ENCODE peak calls at places on chromosomes 3 and 15, in four cellular contexts. D, Z, O and E are unnamed samples.

GRCh38 chr3:47096955-47097354 is 67.0 kb downstream of the SETD2 start:
- DNase-seq in Z (no peak), D (no peak), O (no peak), E (no peak)

GRCh38 chr3:175192536-175192935 is 333.4 kb downstream of the NAALADL2 start:
- DNase-seq in Z (no peak), O (no peak), D (no peak), E (no peak)

GRCh38 chr3:124791639-124792111 is 61.4 kb downstream of the UMPS start:
- DNase-seq in O (no peak), Z (no peak), D (no peak), E (no peak)

GRCh38 chr15:98628216-98628615 is 20.1 kb upstream of the IGF1R start:
- DNase-seq in Z (no peak), O (no peak), D (no peak), E (no peak)

GRCh38 chr15:61820951-61821350 is 239.3 kb downstream of the VPS13C start:
- DNase-seq in O (no peak), D (no peak), Z (no peak), E (no peak)

GRCh38 chr15:42493694-42494093 is 1.7 kb upstream of the SNAP23 start:
- DNase-seq in D (no peak), Z (no peak), O (no peak), E (no peak)

GRCh38 chr3:174116421-174116820 is 718.9 kb downstream of the NLGN1 start:
- DNase-seq in O (no peak), Z (no peak), D (no peak), E (no peak)

GRCh38 chr3:194365978-194366490 is 3.5 kb downstream of the LRRC15 start:
- DNase-seq in D (no peak), Z (no peak), O (no peak), E (no peak)

GRCh38 chr3:178705925-178706324 is 169.7 kb downstream of the KCNMB2 start:
- DNase-seq in O (no peak), D (no peak), Z (peak; percentile 24), E (no peak)

GRCh38 chr3:194404365-194405140 is 5.5 kb upstream of the GP5 start:
- DNase-seq in D (peak; percentile 24), Z (peak; percentile 61), O (no peak), E (no peak)

GRCh38 chr3:124818398-124819150 is 68.6 kb downstream of the ITGB5 start:
- DNase-seq in O (no peak), D (no peak), Z (no peak), E (no peak)

GRCh38 chr3:125462722-125463299 is 57.2 kb downstream of the SNX4 start:
- DNase-seq in Z (no peak), O (no peak), D (no peak), E (no peak)

GRCh38 chr3:197807969-197808587 is 17.0 kb downstream of the LRCH3 start:
- DNase-seq in D (no peak), O (no peak), Z (no peak), E (no peak)

GRCh38 chr3:172836390-172836997 is 86.0 kb downstream of the ECT2 start:
- DNase-seq in D (peak; percentile 17), O (peak; percentile 19), Z (no peak), E (no peak)

GRCh38 chr15:39361497-39361896 is 219.4 kb upstream of the THBS1 start:
- DNase-seq in D (no peak), O (no peak), Z (no peak), E (no peak)

GRCh38 chr15:62133141-62133540 is 31.9 kb downstream of the C2CD4B start:
- DNase-seq in O (no peak), D (no peak), Z (no peak), E (no peak)

GRCh38 chr15:31387483-31388118 is 61.0 kb downstream of the KLF13 start:
- DNase-seq in O (no peak), D (no peak), Z (peak; percentile 80), E (peak; percentile 54)

GRCh38 chr3:152309535-152310317 is 41.0 kb downstream of the MBNL1 start:
- DNase-seq in Z (no peak), D (no peak), O (no peak), E (no peak)

GRCh38 chr3:132262956-132263355 is 54.3 kb upstream of the ACP3 start:
- DNase-seq in O (no peak), Z (no peak), D (no peak), E (no peak)

GRCh38 chr3:175433026-175433668 is 574.0 kb downstream of the NAALADL2 start:
- DNase-seq in O (no peak), D (no peak), Z (no peak), E (no peak)

GRCh38 chr3:193809106-193809505 is 216.1 kb downstream of the OPA1 start:
- DNase-seq in O (no peak), D (no peak), Z (no peak), E (no peak)

GRCh38 chr15:55799287-55800212 is 56.6 kb upstream of the PRTG start:
- DNase-seq in D (peak; percentile 47), Z (no peak), O (peak; percentile 56), E (no peak)